ENCODE peak calls at places on chromosome 10, in six cellular contexts. One of them, this sample, is unnamed.

GRCh38 chr10:23910296-23910695 is 298.6 kb upstream of the KIAA1217 start:
- DNase-seq in body of pancreas: no peak
- DNase-seq in adrenal gland: no peak
- DNase-seq in breast epithelium: no peak
- DNase-seq in Peyer's patch: no peak
- DNase-seq in MM.1S: no peak
- DNase-seq in this sample: no peak

GRCh38 chr10:36555036-36555435 is 570.4 kb upstream of the ANKRD30A start:
- DNase-seq in body of pancreas: no peak
- DNase-seq in adrenal gland: no peak
- DNase-seq in breast epithelium: no peak
- DNase-seq in Peyer's patch: no peak
- DNase-seq in MM.1S: no peak
- DNase-seq in this sample: no peak

GRCh38 chr10:44071479-44071878 is 313.4 kb downstream of the CXCL12 start:
- DNase-seq in body of pancreas: no peak
- DNase-seq in adrenal gland: no peak
- DNase-seq in breast epithelium: no peak
- DNase-seq in Peyer's patch: no peak
- DNase-seq in MM.1S: no peak
- DNase-seq in this sample: no peak

GRCh38 chr10:125006188-125006680 is 64.3 kb downstream of the ZRANB1 start:
- DNase-seq in body of pancreas: no peak
- DNase-seq in adrenal gland: no peak
- DNase-seq in breast epithelium: peak
- DNase-seq in Peyer's patch: no peak
- DNase-seq in MM.1S: no peak
- DNase-seq in this sample: no peak

GRCh38 chr10:78299861-78300453 is 266.3 kb downstream of the RPS24 start:
- DNase-seq in body of pancreas: peak
- DNase-seq in adrenal gland: peak
- DNase-seq in breast epithelium: no peak
- DNase-seq in Peyer's patch: peak
- DNase-seq in MM.1S: no peak
- DNase-seq in this sample: no peak

GRCh38 chr10:121551210-121551609 is 47.0 kb downstream of the FGFR2 start:
- DNase-seq in body of pancreas: no peak
- DNase-seq in adrenal gland: no peak
- DNase-seq in breast epithelium: no peak
- DNase-seq in Peyer's patch: no peak
- DNase-seq in MM.1S: no peak
- DNase-seq in this sample: no peak

GRCh38 chr10:100728928-100729876 is 16.2 kb upstream of the PAX2 start:
- DNase-seq in body of pancreas: peak
- DNase-seq in adrenal gland: peak
- DNase-seq in breast epithelium: no peak
- DNase-seq in Peyer's patch: no peak
- DNase-seq in MM.1S: no peak
- DNase-seq in this sample: peak

GRCh38 chr10:97427571-97428179 is 1.7 kb downstream of the PGAM1 start:
- DNase-seq in body of pancreas: peak
- DNase-seq in adrenal gland: peak
- DNase-seq in breast epithelium: no peak
- DNase-seq in Peyer's patch: peak
- DNase-seq in MM.1S: no peak
- DNase-seq in this sample: peak

GRCh38 chr10:6283632-6284031 is 80.9 kb downstream of the PFKFB3 start:
- DNase-seq in body of pancreas: no peak
- DNase-seq in adrenal gland: no peak
- DNase-seq in breast epithelium: no peak
- DNase-seq in Peyer's patch: peak
- DNase-seq in MM.1S: no peak
- DNase-seq in this sample: no peak

GRCh38 chr10:76866841-76867586 is 770.6 kb downstream of the KCNMA1 start:
- DNase-seq in body of pancreas: peak
- DNase-seq in adrenal gland: no peak
- DNase-seq in breast epithelium: no peak
- DNase-seq in Peyer's patch: no peak
- DNase-seq in MM.1S: no peak
- DNase-seq in this sample: no peak

GRCh38 chr10:97381626-97382025 is 19.5 kb downstream of the RRP12 start:
- DNase-seq in body of pancreas: no peak
- DNase-seq in adrenal gland: no peak
- DNase-seq in breast epithelium: no peak
- DNase-seq in Peyer's patch: no peak
- DNase-seq in MM.1S: no peak
- DNase-seq in this sample: no peak

GRCh38 chr10:70167246-70167645 is 3.1 kb downstream of the SAR1A start:
- DNase-seq in body of pancreas: no peak
- DNase-seq in adrenal gland: no peak
- DNase-seq in breast epithelium: no peak
- DNase-seq in Peyer's patch: no peak
- DNase-seq in MM.1S: no peak
- DNase-seq in this sample: peak

GRCh38 chr10:60555710-60556109 is 166.0 kb upstream of the ANK3 start:
- DNase-seq in body of pancreas: no peak
- DNase-seq in adrenal gland: no peak
- DNase-seq in breast epithelium: no peak
- DNase-seq in Peyer's patch: no peak
- DNase-seq in MM.1S: no peak
- DNase-seq in this sample: no peak

GRCh38 chr10:125407557-125407956 is 247.2 kb upstream of the CTBP2 start:
- DNase-seq in body of pancreas: no peak
- DNase-seq in adrenal gland: no peak
- DNase-seq in breast epithelium: no peak
- DNase-seq in Peyer's patch: no peak
- DNase-seq in MM.1S: no peak
- DNase-seq in this sample: no peak

GRCh38 chr10:122565766-122566206 is 5.2 kb downstream of the DMBT1 start:
- DNase-seq in body of pancreas: peak
- DNase-seq in adrenal gland: peak
- DNase-seq in breast epithelium: peak
- DNase-seq in Peyer's patch: peak
- DNase-seq in MM.1S: peak
- DNase-seq in this sample: peak

GRCh38 chr10:88114368-88114767 is 250.9 kb downstream of the PTEN start:
- DNase-seq in body of pancreas: peak
- DNase-seq in adrenal gland: peak
- DNase-seq in breast epithelium: no peak
- DNase-seq in Peyer's patch: peak
- DNase-seq in MM.1S: peak
- DNase-seq in this sample: peak

GRCh38 chr10:70804424-70804814 is 11.3 kb upstream of the SGPL1 start:
- DNase-seq in body of pancreas: no peak
- DNase-seq in adrenal gland: no peak
- DNase-seq in breast epithelium: no peak
- DNase-seq in Peyer's patch: no peak
- DNase-seq in MM.1S: no peak
- DNase-seq in this sample: no peak

GRCh38 chr10:70762441-70763177 is 22.6 kb downstream of the TBATA start:
- DNase-seq in body of pancreas: no peak
- DNase-seq in adrenal gland: no peak
- DNase-seq in breast epithelium: no peak
- DNase-seq in Peyer's patch: no peak
- DNase-seq in MM.1S: no peak
- DNase-seq in this sample: no peak

GRCh38 chr10:131082991-131083465 is 228.5 kb downstream of the TCERG1L start:
- DNase-seq in body of pancreas: peak
- DNase-seq in adrenal gland: peak
- DNase-seq in breast epithelium: no peak
- DNase-seq in Peyer's patch: no peak
- DNase-seq in MM.1S: no peak
- DNase-seq in this sample: no peak

GRCh38 chr10:68121862-68122261 is 12.6 kb downstream of the MYPN start:
- DNase-seq in body of pancreas: no peak
- DNase-seq in adrenal gland: no peak
- DNase-seq in breast epithelium: no peak
- DNase-seq in Peyer's patch: no peak
- DNase-seq in MM.1S: no peak
- DNase-seq in this sample: no peak

GRCh38 chr10:28592953-28593352 is 60.0 kb downstream of the WAC start:
- DNase-seq in body of pancreas: no peak
- DNase-seq in adrenal gland: no peak
- DNase-seq in breast epithelium: no peak
- DNase-seq in Peyer's patch: no peak
- DNase-seq in MM.1S: no peak
- DNase-seq in this sample: no peak

GRCh38 chr10:13337827-13338196 is 10.3 kb downstream of the SEPHS1 start:
- DNase-seq in body of pancreas: no peak
- DNase-seq in adrenal gland: no peak
- DNase-seq in breast epithelium: no peak
- DNase-seq in Peyer's patch: peak
- DNase-seq in MM.1S: no peak
- DNase-seq in this sample: no peak

GRCh38 chr10:116669832-116670644 is 49.3 kb downstream of the PNLIPRP2 start:
- DNase-seq in body of pancreas: peak
- DNase-seq in adrenal gland: peak
- DNase-seq in breast epithelium: no peak
- DNase-seq in Peyer's patch: peak
- DNase-seq in MM.1S: no peak
- DNase-seq in this sample: no peak

GRCh38 chr10:119333146-119333792 is 125.9 kb downstream of the GRK5 start:
- DNase-seq in body of pancreas: no peak
- DNase-seq in adrenal gland: no peak
- DNase-seq in breast epithelium: no peak
- DNase-seq in Peyer's patch: no peak
- DNase-seq in MM.1S: no peak
- DNase-seq in this sample: no peak

GRCh38 chr10:71531485-71532446 is 135.0 kb downstream of the CDH23 start:
- DNase-seq in body of pancreas: no peak
- DNase-seq in adrenal gland: no peak
- DNase-seq in breast epithelium: no peak
- DNase-seq in Peyer's patch: no peak
- DNase-seq in MM.1S: no peak
- DNase-seq in this sample: peak

GRCh38 chr10:89216056-89216455 is 8.9 kb upstream of the CH25H start:
- DNase-seq in body of pancreas: no peak
- DNase-seq in adrenal gland: no peak
- DNase-seq in breast epithelium: no peak
- DNase-seq in Peyer's patch: no peak
- DNase-seq in MM.1S: no peak
- DNase-seq in this sample: no peak

GRCh38 chr10:15748137-15748536 is 28.4 kb upstream of the ITGA8 start:
- DNase-seq in body of pancreas: no peak
- DNase-seq in adrenal gland: no peak
- DNase-seq in breast epithelium: no peak
- DNase-seq in Peyer's patch: no peak
- DNase-seq in MM.1S: peak
- DNase-seq in this sample: peak

GRCh38 chr10:124688889-124689670 is 55.1 kb downstream of the FAM53B start:
- DNase-seq in body of pancreas: no peak
- DNase-seq in adrenal gland: no peak
- DNase-seq in breast epithelium: no peak
- DNase-seq in Peyer's patch: no peak
- DNase-seq in MM.1S: no peak
- DNase-seq in this sample: peak

GRCh38 chr10:51445587-51445986 is 253.8 kb downstream of the CSTF2T start:
- DNase-seq in body of pancreas: no peak
- DNase-seq in adrenal gland: no peak
- DNase-seq in breast epithelium: no peak
- DNase-seq in Peyer's patch: no peak
- DNase-seq in MM.1S: no peak
- DNase-seq in this sample: no peak
- H3K4me3 ChIP-seq in body of pancreas: no peak
- H3K4me3 ChIP-seq in adrenal gland: no peak
- H3K4me3 ChIP-seq in breast epithelium: no peak
- H3K4me3 ChIP-seq in Peyer's patch: no peak
- H3K4me3 ChIP-seq in MM.1S: no peak
- H3K4me3 ChIP-seq in this sample: no peak

DNA sequence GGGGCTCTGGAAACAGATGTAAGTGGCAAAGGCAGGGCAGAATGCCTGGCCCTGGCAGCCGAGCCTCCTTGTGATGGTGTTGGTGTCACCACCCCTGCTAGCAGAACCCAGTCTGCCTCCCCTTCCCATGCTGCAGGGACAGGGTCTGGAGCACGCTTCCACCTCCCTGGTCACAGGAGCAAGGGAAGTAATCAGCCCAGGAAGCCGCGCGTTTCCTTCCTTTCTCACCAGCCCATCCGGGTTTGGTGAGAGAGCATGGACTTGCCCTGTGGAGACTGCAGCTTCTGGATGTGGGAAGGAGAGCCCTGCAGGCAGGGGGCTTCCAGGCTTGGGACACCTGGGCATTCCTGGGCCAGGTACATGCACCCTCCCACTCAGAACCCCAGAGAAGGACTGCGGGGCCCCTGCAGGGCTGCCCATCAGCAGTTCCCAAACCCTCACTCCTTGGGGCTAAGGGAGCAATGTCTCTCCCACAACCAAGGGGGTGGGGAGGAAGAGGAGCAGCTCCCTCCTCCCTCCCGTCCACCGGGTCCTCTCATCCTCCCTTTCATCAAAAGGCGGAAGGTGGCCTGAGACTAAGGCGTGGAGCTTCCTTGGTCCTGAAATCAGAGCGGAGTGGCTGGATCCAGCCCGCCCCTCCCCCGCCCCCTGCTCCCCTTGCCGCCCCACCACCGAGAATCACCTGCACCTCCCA is 1.8 kb downstream of the MMRN2 start:
- DNase-seq in body of pancreas: no peak
- DNase-seq in adrenal gland: no peak
- DNase-seq in breast epithelium: no peak
- DNase-seq in Peyer's patch: no peak
- DNase-seq in MM.1S: no peak
- DNase-seq in this sample: no peak
- H3K4me3 ChIP-seq in body of pancreas: no peak
- H3K4me3 ChIP-seq in adrenal gland: no peak
- H3K4me3 ChIP-seq in breast epithelium: peak
- H3K4me3 ChIP-seq in Peyer's patch: no peak
- H3K4me3 ChIP-seq in MM.1S: no peak
- H3K4me3 ChIP-seq in this sample: no peak

GRCh38 chr10:103153765-103154197 is 39.3 kb downstream of the NT5C2 start:
- DNase-seq in body of pancreas: no peak
- DNase-seq in adrenal gland: no peak
- DNase-seq in breast epithelium: no peak
- DNase-seq in Peyer's patch: no peak
- DNase-seq in MM.1S: no peak
- DNase-seq in this sample: no peak
- H3K4me3 ChIP-seq in body of pancreas: no peak
- H3K4me3 ChIP-seq in adrenal gland: no peak
- H3K4me3 ChIP-seq in breast epithelium: no peak
- H3K4me3 ChIP-seq in Peyer's patch: no peak
- H3K4me3 ChIP-seq in MM.1S: no peak
- H3K4me3 ChIP-seq in this sample: no peak

GRCh38 chr10:21705828-21706176 is 171.8 kb downstream of the MLLT10 start:
- DNase-seq in body of pancreas: no peak
- DNase-seq in adrenal gland: no peak
- DNase-seq in breast epithelium: no peak
- DNase-seq in Peyer's patch: no peak
- DNase-seq in MM.1S: no peak
- DNase-seq in this sample: no peak
- H3K4me3 ChIP-seq in body of pancreas: no peak
- H3K4me3 ChIP-seq in adrenal gland: no peak
- H3K4me3 ChIP-seq in breast epithelium: no peak
- H3K4me3 ChIP-seq in Peyer's patch: no peak
- H3K4me3 ChIP-seq in MM.1S: no peak
- H3K4me3 ChIP-seq in this sample: no peak